ENCODE peak calls at places on chromosomes 13 and 19, in six cellular contexts. Z, F, A, G, H and X are unnamed samples.

GRCh38 chr19:35959040-35959967 is 23.1 kb downstream of the LRFN3 start:
- DNase-seq in Z (peak; percentile 33), F (no peak), A (no peak), G (no peak), H (peak; percentile 82), X (no peak)

GRCh38 chr19:3659746-3660112 is 33.1 kb upstream of the CACTIN start:
- DNase-seq in Z (no peak), F (no peak), A (no peak), G (no peak), H (no peak), X (no peak)

GRCh38 chr13:111609631-111610030 is 289.2 kb downstream of the TEX29 start:
- DNase-seq in Z (no peak), F (no peak), A (no peak), G (no peak), H (no peak), X (no peak)

GRCh38 chr19:3441089-3441985 is 39.0 kb downstream of the SMIM24 start:
- DNase-seq in Z (no peak), F (no peak), A (no peak), G (no peak), H (no peak), X (no peak)

GRCh38 chr13:40609972-40610726 is 56.3 kb downstream of the FOXO1 start:
- DNase-seq in Z (no peak), F (peak; percentile 51), A (no peak), G (no peak), H (no peak), X (no peak)

GRCh38 chr13:44116562-44117315 is 237.0 kb downstream of the LACC1 start:
- DNase-seq in Z (no peak), F (peak; percentile 8), A (no peak), G (no peak), H (no peak), X (peak; percentile 59)

GRCh38 chr19:5308471-5309437 is 31.9 kb downstream of the PTPRS start:
- DNase-seq in Z (peak; percentile 38), F (peak; percentile 79), A (no peak), G (no peak), H (no peak), X (peak; percentile 80)

GRCh38 chr19:55809381-55810058 is 22.3 kb downstream of the NLRP11 start:
- DNase-seq in Z (peak; percentile 41), F (peak; percentile 77), A (no peak), G (peak; percentile 35), H (peak; percentile 4), X (no peak)

GRCh38 chr13:39326471-39326870 is 276.5 kb downstream of the LHFPL6 start:
- DNase-seq in Z (no peak), F (no peak), A (no peak), G (no peak), H (no peak), X (no peak)

GRCh38 chr19:44974809-44975347 is 19.7 kb downstream of the CLPTM1 start:
- DNase-seq in Z (no peak), F (no peak), A (no peak), G (no peak), H (no peak), X (no peak)

GRCh38 chr13:52743569-52743968 is 3.9 kb upstream of the CNMD start:
- DNase-seq in Z (no peak), F (no peak), A (no peak), G (no peak), H (no peak), X (no peak)

GRCh38 chr19:1133471-1133929 is 29.7 kb downstream of the GPX4 start:
- DNase-seq in Z (no peak), F (no peak), A (no peak), G (no peak), H (peak; percentile 73), X (no peak)

GRCh38 chr13:55440465-55441085 is 1700.1 kb upstream of the PRR20A start:
- DNase-seq in Z (no peak), F (no peak), A (no peak), G (no peak), H (no peak), X (no peak)

GRCh38 chr13:51715613-51716012 is 88.3 kb downstream of the DHRS12 start:
- DNase-seq in Z (no peak), F (no peak), A (no peak), G (no peak), H (no peak), X (no peak)

GRCh38 chr13:105798541-105798940 is 736.9 kb downstream of the EFNB2 start:
- DNase-seq in Z (no peak), F (no peak), A (no peak), G (no peak), H (no peak), X (no peak)

GRCh38 chr19:39499082-39499642 is 415 bp downstream of the DLL3 start:
- DNase-seq in Z (peak; percentile 31), F (peak; percentile 13), A (no peak), G (no peak), H (no peak), X (no peak)

GRCh38 chr13:20873348-20873747 is 29.2 kb downstream of the XPO4 start:
- DNase-seq in Z (no peak), F (peak; percentile 52), A (no peak), G (peak; percentile 8), H (no peak), X (no peak)

GRCh38 chr19:48510421-48511268 is 990 bp downstream of the LMTK3 start:
- DNase-seq in Z (peak; percentile 78), F (peak; percentile 50), A (no peak), G (no peak), H (peak; percentile 76), X (peak; percentile 86)

GRCh38 chr13:62294210-62294609 is 878.6 kb upstream of the PCDH20 start:
- DNase-seq in Z (no peak), F (peak; percentile 0), A (no peak), G (no peak), H (no peak), X (no peak)

GRCh38 chr19:911197-912033 is 1.6 kb downstream of the R3HDM4 start:
- DNase-seq in Z (no peak), F (no peak), A (no peak), G (no peak), H (no peak), X (no peak)

GRCh38 chr19:17854061-17854460 is 5.6 kb upstream of the RPL18A start:
- DNase-seq in Z (no peak), F (no peak), A (no peak), G (no peak), H (no peak), X (no peak)

GRCh38 chr19:35856546-35857149 is at the start of gene KIRREL2:
- DNase-seq in Z (peak; percentile 21), F (no peak), A (no peak), G (no peak), H (peak; percentile 16), X (no peak)

GRCh38 chr19:28582344-28582743 is 630.6 kb downstream of the UQCRFS1 start:
- DNase-seq in Z (no peak), F (no peak), A (no peak), G (no peak), H (no peak), X (no peak)

GRCh38 chr19:8307400-8307964 is 676 bp downstream of the CD320 start:
- DNase-seq in Z (no peak), F (no peak), A (no peak), G (no peak), H (no peak), X (no peak)

GRCh38 chr13:27374650-27375049 is 49.8 kb upstream of the GTF3A start:
- DNase-seq in Z (peak; percentile 91), F (peak; percentile 90), A (peak; percentile 38), G (peak; percentile 52), H (peak; percentile 51), X (peak; percentile 47)

GRCh38 chr19:3276341-3276799 is 51.9 kb downstream of the CELF5 start:
- DNase-seq in Z (peak; percentile 72), F (no peak), A (no peak), G (no peak), H (peak; percentile 52), X (no peak)

GRCh38 chr19:49818691-49819331 is 722 bp downstream of the MED25 start:
- DNase-seq in Z (peak; percentile 67), F (no peak), A (no peak), G (no peak), H (no peak), X (no peak)

DNA sequence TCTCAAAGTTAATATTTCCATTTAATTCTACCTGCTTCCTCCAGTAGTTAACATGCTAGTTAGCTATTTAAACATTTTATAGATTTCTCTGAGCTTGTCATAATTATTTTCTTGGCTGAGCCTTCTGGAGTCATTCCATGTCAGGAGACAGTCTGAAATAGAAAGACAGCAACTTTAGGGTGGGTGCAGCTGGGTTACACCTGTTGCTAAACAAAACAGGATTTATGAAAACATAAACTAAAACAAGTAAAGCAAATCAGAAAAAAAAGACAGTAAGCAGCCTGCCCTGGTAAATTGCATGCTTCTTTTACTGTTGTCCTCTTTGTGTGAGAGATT is 330.0 kb downstream of the DLEU7 start:
- DNase-seq in Z (no peak), F (no peak), A (no peak), G (no peak), H (no peak), X (no peak)
- H3K4me3 ChIP-seq in Z (no peak overlapping the region), F (no peak overlapping the region), A (no peak overlapping the region), G (no peak overlapping the region), H (no peak overlapping the region), X (no peak overlapping the region)

DNA sequence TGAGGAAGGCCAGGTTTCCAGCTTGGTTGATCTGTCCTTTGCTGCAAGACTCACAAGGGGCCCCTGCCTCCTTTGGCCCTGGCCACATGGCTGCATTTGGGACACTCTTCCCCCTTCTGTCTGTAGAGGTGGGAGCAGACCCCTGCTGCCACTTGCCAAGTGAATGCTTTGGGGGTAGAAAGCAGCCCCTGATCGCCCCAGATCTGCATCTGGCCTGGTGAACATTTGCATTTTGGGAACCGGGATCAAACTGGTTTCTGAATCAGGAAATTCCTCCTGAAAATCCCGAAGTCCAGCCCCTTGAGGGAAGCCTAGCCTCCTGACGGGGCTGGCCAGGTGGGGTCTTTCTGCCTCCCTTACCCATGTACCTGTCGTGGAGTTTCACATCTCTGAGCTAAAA is 14.9 kb downstream of the DPF1 start:
- DNase-seq in Z (no peak), F (no peak), A (no peak), G (no peak), H (no peak), X (no peak)
- H3K4me3 ChIP-seq in Z (no peak overlapping the region), F (no peak overlapping the region), A (no peak overlapping the region), G (peak overlapping the region; percentile 28), H (no peak overlapping the region), X (peak overlapping the region; percentile 53)

GRCh38 chr19:58248886-58249285 is 20.2 kb downstream of the ZNF544 start:
- DNase-seq in Z (no peak), F (no peak), A (no peak), G (no peak), H (no peak), X (no peak)
- H3K4me3 ChIP-seq in Z (no peak overlapping the region), F (no peak overlapping the region), A (no peak overlapping the region), G (no peak overlapping the region), H (no peak overlapping the region), X (no peak overlapping the region)

DNA sequence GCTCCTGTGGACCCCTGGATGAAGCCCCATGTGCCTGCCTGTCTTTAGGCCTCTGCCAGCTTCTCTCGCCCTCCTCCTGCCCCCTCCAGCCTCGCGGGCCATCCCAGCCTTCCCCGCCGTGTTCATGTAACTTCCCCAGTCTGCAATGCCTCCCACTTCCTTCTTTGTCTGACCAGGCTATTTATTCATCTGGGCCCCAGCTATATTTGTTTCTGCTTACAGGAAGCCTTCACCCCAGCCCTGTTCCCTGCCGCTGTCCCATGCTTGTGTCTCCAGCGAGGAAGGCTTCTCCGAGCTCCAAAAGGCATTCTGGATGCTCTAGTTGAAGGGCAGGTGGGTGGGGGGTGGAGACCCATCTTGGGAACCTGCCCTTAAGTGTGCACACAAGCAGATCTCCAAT is 7.9 kb upstream of the C3 start:
- DNase-seq in Z (no peak), F (no peak), A (no peak), G (no peak), H (no peak), X (no peak)
- H3K4me3 ChIP-seq in Z (no peak overlapping the region), F (no peak overlapping the region), A (no peak overlapping the region), G (no peak overlapping the region), H (no peak overlapping the region), X (no peak overlapping the region)

GRCh38 chr19:41324231-41324702 is 14.3 kb downstream of the CCDC97 start:
- DNase-seq in Z (no peak), F (no peak), A (no peak), G (no peak), H (no peak), X (no peak)
- H3K4me3 ChIP-seq in Z (no peak overlapping the region), F (no peak overlapping the region), A (no peak overlapping the region), G (no peak overlapping the region), H (no peak overlapping the region), X (no peak overlapping the region)